ENCODE peak calls at places on chromosomes 4 and X, in four cellular contexts. P is KG1, G is RCC 7860, Y is amygdala. J is an unnamed sample.

GRCh38 chrX:30607155-30607554 is 29.6 kb upstream of the TASL start:
- DNase-seq in P (no peak), G (no peak), Y (no peak), J (no peak)

GRCh38 chrX:15564981-15565579 is 35.7 kb downstream of the ACE2 start:
- DNase-seq in P (no peak), G (no peak), Y (peak; percentile 50), J (peak; percentile 34)

GRCh38 chrX:148049441-148049840 is 68.3 kb downstream of the FMR1NB start:
- DNase-seq in P (no peak), G (no peak), Y (no peak), J (peak; percentile 4)

GRCh38 chrX:103878466-103879151 is 46.6 kb upstream of the RAB9B start:
- DNase-seq in P (no peak), G (peak; percentile 89), Y (no peak), J (peak; percentile 78)

GRCh38 chr4:105709081-105709450 is 482 bp downstream of the GSTCD start:
- DNase-seq in P (peak; percentile 23), G (no peak), Y (no peak), J (no peak)

GRCh38 chr4:7073526-7074390 is 5.9 kb upstream of the GRPEL1 start:
- DNase-seq in P (no peak), G (peak; percentile 50), Y (peak; percentile 37), J (peak; percentile 43)

GRCh38 chr4:95118507-95118906 is 360.8 kb downstream of the BMPR1B start:
- DNase-seq in P (no peak), G (no peak), Y (no peak), J (no peak)

GRCh38 chrX:102008901-102009300 is 77.1 kb upstream of the ZMAT1 start:
- DNase-seq in P (no peak), G (no peak), Y (no peak), J (no peak)

GRCh38 chr4:37976991-37977470 is 16.8 kb downstream of the PTTG2 start:
- DNase-seq in P (peak; percentile 34), G (peak; percentile 59), Y (peak; percentile 44), J (peak; percentile 62)

GRCh38 chr4:76639292-76639691 is 204.3 kb downstream of the SHROOM3 start:
- DNase-seq in P (no peak), G (peak; percentile 63), Y (no peak), J (no peak)

GRCh38 chrX:26822448-26822847 is 606.5 kb downstream of the MAGEB5 start:
- DNase-seq in P (no peak), G (no peak), Y (no peak), J (no peak)

GRCh38 chr4:14130551-14130950 is 503.0 kb upstream of the BOD1L1 start:
- DNase-seq in P (no peak), G (no peak), Y (no peak), J (no peak)

GRCh38 chrX:107726809-107727534 is 48.6 kb downstream of the TSC22D3 start:
- DNase-seq in P (no peak), G (no peak), Y (no peak), J (no peak)

GRCh38 chr4:117417856-117418255 is 332.5 kb upstream of the TRAM1L1 start:
- DNase-seq in P (no peak), G (peak; percentile 48), Y (no peak), J (peak; percentile 17)

GRCh38 chr4:142984871-142985585 is 138.9 kb upstream of the INPP4B start:
- DNase-seq in P (no peak), G (no peak), Y (no peak), J (peak; percentile 16)

GRCh38 chr4:92236907-92237306 is 66.9 kb upstream of the GRID2 start:
- DNase-seq in P (no peak), G (no peak), Y (no peak), J (no peak)

GRCh38 chrX:48782795-48783194 is 3.6 kb upstream of the GATA1 start:
- DNase-seq in P (no peak), G (no peak), Y (no peak), J (no peak)

GRCh38 chr4:140718240-140718639 is 37.9 kb downstream of the TBC1D9 start:
- DNase-seq in P (no peak), G (peak; percentile 33), Y (no peak), J (peak; percentile 49)

J was measured in Caki2.